ENCODE peak calls at places on chromosome 10, in nine cellular contexts. One of them, this sample, is unnamed.

GRCh38 chr10:6530211-6530840 is 49.8 kb downstream of the PRKCQ start:
- DNase-seq in transverse colon: peak; percentile 53
- DNase-seq in Panc1: no peak
- DNase-seq in A673: no peak
- DNase-seq in stomach: peak; percentile 43
- DNase-seq in mucosa of descending colon: peak; percentile 40
- DNase-seq in colonic mucosa: peak; percentile 28
- DNase-seq in GM23338: no peak
- DNase-seq in psoas muscle: no peak
- DNase-seq in this sample: no peak

GRCh38 chr10:122446668-122447410 is 7.6 kb upstream of the ARMS2 start:
- DNase-seq in A673: peak; percentile 81
- DNase-seq in transverse colon: no peak
- DNase-seq in GM23338: peak; percentile 30
- DNase-seq in colonic mucosa: no peak
- DNase-seq in psoas muscle: no peak
- DNase-seq in Panc1: no peak
- DNase-seq in stomach: no peak
- DNase-seq in mucosa of descending colon: no peak
- DNase-seq in this sample: no peak

GRCh38 chr10:16999665-17000451 is 129.8 kb downstream of the CUBN start:
- DNase-seq in Panc1: no peak
- DNase-seq in transverse colon: no peak
- DNase-seq in A673: no peak
- DNase-seq in mucosa of descending colon: no peak
- DNase-seq in stomach: no peak
- DNase-seq in psoas muscle: peak; percentile 25
- DNase-seq in colonic mucosa: no peak
- DNase-seq in GM23338: no peak
- DNase-seq in this sample: no peak

GRCh38 chr10:103171278-103171677 is 21.8 kb downstream of the NT5C2 start:
- DNase-seq in Panc1: no peak
- DNase-seq in mucosa of descending colon: no peak
- DNase-seq in A673: no peak
- DNase-seq in colonic mucosa: no peak
- DNase-seq in stomach: no peak
- DNase-seq in GM23338: no peak
- DNase-seq in psoas muscle: no peak
- DNase-seq in transverse colon: no peak
- DNase-seq in this sample: no peak

GRCh38 chr10:26254616-26255015 is 38.0 kb downstream of the GAD2 start:
- DNase-seq in Panc1: no peak
- DNase-seq in mucosa of descending colon: no peak
- DNase-seq in colonic mucosa: no peak
- DNase-seq in transverse colon: no peak
- DNase-seq in GM23338: no peak
- DNase-seq in stomach: no peak
- DNase-seq in A673: no peak
- DNase-seq in psoas muscle: no peak
- DNase-seq in this sample: no peak

GRCh38 chr10:13703101-13703818 is 116.5 kb downstream of the PRPF18 start:
- DNase-seq in psoas muscle: no peak
- DNase-seq in Panc1: no peak
- DNase-seq in transverse colon: no peak
- DNase-seq in stomach: no peak
- DNase-seq in colonic mucosa: no peak
- DNase-seq in A673: no peak
- DNase-seq in mucosa of descending colon: no peak
- DNase-seq in GM23338: no peak
- DNase-seq in this sample: no peak

GRCh38 chr10:45374451-45375052 is 536 bp downstream of the ALOX5 start:
- DNase-seq in transverse colon: no peak
- DNase-seq in colonic mucosa: no peak
- DNase-seq in psoas muscle: no peak
- DNase-seq in A673: no peak
- DNase-seq in Panc1: no peak
- DNase-seq in GM23338: peak; percentile 32
- DNase-seq in stomach: no peak
- DNase-seq in mucosa of descending colon: no peak
- DNase-seq in this sample: no peak

GRCh38 chr10:82394122-82394521 is 519.1 kb downstream of the NRG3 start:
- DNase-seq in A673: no peak
- DNase-seq in psoas muscle: no peak
- DNase-seq in stomach: peak; percentile 61
- DNase-seq in transverse colon: no peak
- DNase-seq in colonic mucosa: no peak
- DNase-seq in Panc1: no peak
- DNase-seq in GM23338: no peak
- DNase-seq in mucosa of descending colon: no peak
- DNase-seq in this sample: no peak

GRCh38 chr10:61135276-61135721 is 191.3 kb upstream of the RHOBTB1 start:
- DNase-seq in transverse colon: no peak
- DNase-seq in psoas muscle: no peak
- DNase-seq in Panc1: no peak
- DNase-seq in GM23338: peak; percentile 35
- DNase-seq in mucosa of descending colon: no peak
- DNase-seq in A673: no peak
- DNase-seq in colonic mucosa: no peak
- DNase-seq in stomach: no peak
- DNase-seq in this sample: no peak

GRCh38 chr10:112340601-112341000 is 33.3 kb upstream of the ACSL5 start:
- DNase-seq in A673: no peak
- DNase-seq in Panc1: no peak
- DNase-seq in psoas muscle: no peak
- DNase-seq in stomach: no peak
- DNase-seq in mucosa of descending colon: no peak
- DNase-seq in colonic mucosa: no peak
- DNase-seq in GM23338: no peak
- DNase-seq in transverse colon: no peak
- DNase-seq in this sample: no peak

GRCh38 chr10:77424257-77424656 is 213.4 kb downstream of the KCNMA1 start:
- DNase-seq in stomach: no peak
- DNase-seq in psoas muscle: no peak
- DNase-seq in colonic mucosa: no peak
- DNase-seq in Panc1: no peak
- DNase-seq in A673: no peak
- DNase-seq in transverse colon: no peak
- DNase-seq in mucosa of descending colon: no peak
- DNase-seq in GM23338: no peak
- DNase-seq in this sample: no peak

GRCh38 chr10:96740579-96741281 is 20.4 kb upstream of the PIK3AP1 start:
- DNase-seq in GM23338: no peak
- DNase-seq in A673: peak; percentile 55
- DNase-seq in colonic mucosa: no peak
- DNase-seq in transverse colon: peak; percentile 45
- DNase-seq in stomach: peak; percentile 41
- DNase-seq in psoas muscle: peak; percentile 41
- DNase-seq in mucosa of descending colon: peak; percentile 39
- DNase-seq in Panc1: no peak
- DNase-seq in this sample: no peak

GRCh38 chr10:7610017-7610416 is 56.7 kb downstream of the ITIH5 start:
- DNase-seq in transverse colon: no peak
- DNase-seq in GM23338: no peak
- DNase-seq in colonic mucosa: no peak
- DNase-seq in psoas muscle: no peak
- DNase-seq in mucosa of descending colon: no peak
- DNase-seq in Panc1: no peak
- DNase-seq in stomach: no peak
- DNase-seq in A673: no peak
- DNase-seq in this sample: no peak

GRCh38 chr10:21534611-21535493 is 820 bp downstream of the MLLT10 start:
- DNase-seq in A673: peak; percentile 75
- DNase-seq in stomach: peak; percentile 48
- DNase-seq in Panc1: no peak
- DNase-seq in psoas muscle: peak; percentile 70
- DNase-seq in GM23338: peak; percentile 79
- DNase-seq in transverse colon: peak; percentile 68
- DNase-seq in colonic mucosa: peak; percentile 74
- DNase-seq in mucosa of descending colon: peak; percentile 77
- DNase-seq in this sample: no peak

GRCh38 chr10:112548535-112549276 is 101.7 kb downstream of the VTI1A start:
- DNase-seq in A673: no peak
- DNase-seq in Panc1: no peak
- DNase-seq in psoas muscle: no peak
- DNase-seq in transverse colon: no peak
- DNase-seq in colonic mucosa: no peak
- DNase-seq in GM23338: no peak
- DNase-seq in mucosa of descending colon: no peak
- DNase-seq in stomach: no peak
- DNase-seq in this sample: no peak

GRCh38 chr10:88114368-88114767 is 250.9 kb downstream of the PTEN start:
- DNase-seq in A673: peak; percentile 81
- DNase-seq in stomach: peak; percentile 65
- DNase-seq in GM23338: peak; percentile 71
- DNase-seq in transverse colon: peak; percentile 29
- DNase-seq in Panc1: peak; percentile 42
- DNase-seq in mucosa of descending colon: peak; percentile 42
- DNase-seq in colonic mucosa: no peak
- DNase-seq in psoas muscle: peak; percentile 31
- DNase-seq in this sample: no peak

GRCh38 chr10:14271621-14272020 is 59.1 kb downstream of the FRMD4A start:
- DNase-seq in A673: no peak
- DNase-seq in psoas muscle: no peak
- DNase-seq in stomach: no peak
- DNase-seq in transverse colon: no peak
- DNase-seq in GM23338: no peak
- DNase-seq in colonic mucosa: no peak
- DNase-seq in mucosa of descending colon: no peak
- DNase-seq in Panc1: no peak
- DNase-seq in this sample: no peak

GRCh38 chr10:54444184-54444583 is 356.8 kb downstream of the PCDH15 start:
- DNase-seq in A673: no peak
- DNase-seq in Panc1: no peak
- DNase-seq in mucosa of descending colon: no peak
- DNase-seq in stomach: no peak
- DNase-seq in GM23338: no peak
- DNase-seq in psoas muscle: no peak
- DNase-seq in colonic mucosa: no peak
- DNase-seq in transverse colon: no peak
- DNase-seq in this sample: no peak

GRCh38 chr10:49365675-49366415 is 30.0 kb downstream of the DRGX start:
- DNase-seq in transverse colon: no peak
- DNase-seq in stomach: no peak
- DNase-seq in psoas muscle: no peak
- DNase-seq in colonic mucosa: peak; percentile 12
- DNase-seq in GM23338: peak; percentile 11
- DNase-seq in Panc1: no peak
- DNase-seq in A673: no peak
- DNase-seq in mucosa of descending colon: no peak
- DNase-seq in this sample: no peak
- TF ChIP-seq CTCF in transverse colon: no peak
- TF ChIP-seq CTCF in stomach: no peak
- TF ChIP-seq CTCF in psoas muscle: no peak
- TF ChIP-seq CTCF in colonic mucosa: no peak
- TF ChIP-seq CTCF in GM23338: peak; percentile 40
- TF ChIP-seq CTCF in Panc1: no peak
- TF ChIP-seq CTCF in A673: no peak
- TF ChIP-seq CTCF in mucosa of descending colon: no peak
- TF ChIP-seq CTCF in this sample: no peak

DNA sequence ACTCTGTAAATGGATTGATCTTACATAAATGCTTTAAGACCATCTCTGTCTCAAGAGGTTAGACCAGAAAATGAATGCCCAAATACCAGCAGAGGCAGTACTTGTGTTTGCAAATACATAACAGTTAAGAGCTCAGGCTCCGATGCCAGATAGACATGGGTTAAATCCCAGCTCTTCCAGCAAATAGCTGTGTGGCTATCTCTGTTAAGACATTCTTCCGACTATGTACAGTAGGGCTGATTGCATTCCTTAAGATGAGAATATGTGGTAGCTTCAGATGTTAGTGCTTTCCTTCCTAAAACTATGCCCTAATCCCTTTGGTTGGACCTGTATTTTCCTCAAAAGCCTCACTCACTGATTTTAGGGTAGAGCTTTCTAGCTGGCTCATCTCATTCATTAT is 2.2 kb downstream of the IDE start:
- DNase-seq in Panc1: no peak
- DNase-seq in stomach: no peak
- DNase-seq in transverse colon: no peak
- DNase-seq in A673: no peak
- DNase-seq in colonic mucosa: no peak
- DNase-seq in GM23338: no peak
- DNase-seq in mucosa of descending colon: no peak
- DNase-seq in psoas muscle: no peak
- DNase-seq in this sample: no peak
- H3K4me1 ChIP-seq in Panc1: peaks cover 20% of the 10 kb centered on the region
- H3K4me1 ChIP-seq in stomach: peaks cover 62% of the 10 kb centered on the region
- H3K4me1 ChIP-seq in transverse colon: peaks cover 5% of the 10 kb centered on the region
- H3K4me1 ChIP-seq in A673: peaks cover 17% of the 10 kb centered on the region
- H3K4me1 ChIP-seq in colonic mucosa: no peaks in the 10 kb centered on the region
- H3K4me1 ChIP-seq in GM23338: peaks cover 27% of the 10 kb centered on the region
- H3K4me1 ChIP-seq in mucosa of descending colon: peaks cover 13% of the 10 kb centered on the region
- H3K4me1 ChIP-seq in psoas muscle: peaks cover 42% of the 10 kb centered on the region
- H3K4me1 ChIP-seq in this sample: peaks cover 10% of the 10 kb centered on the region

DNA sequence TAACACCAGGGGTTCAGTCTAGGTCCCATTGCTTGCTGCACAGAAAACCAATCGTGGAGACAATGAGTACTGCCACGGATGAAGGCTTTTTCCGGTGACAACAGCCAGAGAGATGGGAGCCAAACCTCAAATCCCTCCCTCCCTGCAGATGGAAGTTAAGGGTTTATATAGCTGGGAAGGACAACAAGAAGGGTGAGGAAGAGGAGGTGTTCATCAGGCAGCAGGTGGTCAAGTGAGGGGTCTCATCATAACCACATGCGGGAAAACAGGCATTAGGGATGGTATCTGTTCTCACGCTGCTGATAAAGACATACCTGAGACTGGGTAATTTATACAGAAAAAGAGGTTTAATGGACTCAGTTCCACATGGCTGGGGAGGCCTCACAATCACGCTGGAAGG is 91.3 kb downstream of the MKX start:
- DNase-seq in GM23338: no peak
- DNase-seq in mucosa of descending colon: no peak
- DNase-seq in colonic mucosa: no peak
- DNase-seq in transverse colon: no peak
- DNase-seq in psoas muscle: no peak
- DNase-seq in stomach: no peak
- DNase-seq in Panc1: no peak
- DNase-seq in A673: no peak
- DNase-seq in this sample: no peak
- TF ChIP-seq CTCF in GM23338: no peak
- TF ChIP-seq CTCF in mucosa of descending colon: no peak
- TF ChIP-seq CTCF in colonic mucosa: no peak
- TF ChIP-seq CTCF in transverse colon: no peak
- TF ChIP-seq CTCF in psoas muscle: no peak
- TF ChIP-seq CTCF in stomach: no peak
- TF ChIP-seq CTCF in Panc1: no peak
- TF ChIP-seq CTCF in A673: no peak
- TF ChIP-seq CTCF in this sample: no peak

DNA sequence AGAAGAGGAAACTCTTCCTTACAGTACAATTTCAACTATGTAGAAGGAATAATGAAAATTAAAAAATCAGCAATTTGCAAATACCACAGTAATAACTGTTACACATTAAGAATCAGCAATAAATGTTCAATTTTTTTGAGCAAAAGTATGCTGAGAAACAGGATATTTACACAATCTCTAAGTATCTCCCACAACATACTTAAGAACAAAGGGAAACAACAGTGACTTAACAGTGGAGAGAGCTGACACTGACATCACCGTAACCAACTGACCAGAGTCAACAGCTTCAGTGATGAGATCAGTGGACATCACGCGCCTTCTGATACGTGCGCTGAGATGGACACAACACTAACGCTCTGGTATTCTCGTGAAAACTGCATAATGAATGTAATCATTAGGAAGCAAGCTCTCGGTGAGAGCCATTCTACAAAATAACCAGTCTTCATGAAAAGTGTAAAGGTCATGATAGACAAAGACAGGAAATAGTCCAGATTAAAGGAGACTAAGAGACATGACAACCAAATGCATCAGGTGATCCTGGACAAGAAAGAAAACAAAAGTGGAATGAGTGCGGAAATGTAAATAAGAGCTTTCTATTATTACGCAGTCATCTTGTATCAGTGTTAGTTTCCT is 82.6 kb downstream of the PIP4K2A start:
- DNase-seq in psoas muscle: no peak
- DNase-seq in A673: no peak
- DNase-seq in colonic mucosa: no peak
- DNase-seq in Panc1: no peak
- DNase-seq in mucosa of descending colon: no peak
- DNase-seq in stomach: no peak
- DNase-seq in GM23338: no peak
- DNase-seq in transverse colon: no peak
- DNase-seq in this sample: no peak
- H3K4me1 ChIP-seq in psoas muscle: no peaks in the 10 kb centered on the region
- H3K4me1 ChIP-seq in A673: peaks cover 29% of the 10 kb centered on the region
- H3K4me1 ChIP-seq in colonic mucosa: no peaks in the 10 kb centered on the region
- H3K4me1 ChIP-seq in Panc1: peaks cover 19% of the 10 kb centered on the region
- H3K4me1 ChIP-seq in mucosa of descending colon: no peaks in the 10 kb centered on the region
- H3K4me1 ChIP-seq in stomach: peaks cover 51% of the 10 kb centered on the region
- H3K4me1 ChIP-seq in GM23338: peaks cover 37% of the 10 kb centered on the region
- H3K4me1 ChIP-seq in transverse colon: peaks cover 2% of the 10 kb centered on the region
- H3K4me1 ChIP-seq in this sample: peaks cover 12% of the 10 kb centered on the region

This sample was measured in esophagus squamous epithelium.